ENCODE peak calls at places on chromosomes 13 and 19, in eight cellular contexts. E is breast epithelium, Z is adrenal gland, J is HCT116, K is Peyer's patch, N is esophagus squamous epithelium, H is sigmoid colon, Q is uterus. I is an unnamed sample.

GRCh38 chr19:49831592-49831991 is 13.5 kb downstream of the MED25 start:
- DNase-seq in E (no peak), Z (no peak), J (no peak), K (no peak), N (no peak), H (no peak), Q (no peak), I (no peak)

GRCh38 chr13:26988059-26988769 is 183.4 kb downstream of the USP12 start:
- DNase-seq in E (no peak), Z (no peak), J (no peak), K (peak; percentile 33), N (no peak), H (peak; percentile 18), Q (no peak), I (no peak)

GRCh38 chr13:70960841-70961443 is 852.7 kb upstream of the KLHL1 start:
- DNase-seq in E (no peak), Z (peak; percentile 15), J (no peak), K (no peak), N (no peak), H (no peak), Q (no peak), I (no peak)

GRCh38 chr19:14054721-14055120 is 7.2 kb downstream of the PALM3 start:
- DNase-seq in E (no peak), Z (no peak), J (no peak), K (no peak), N (no peak), H (no peak), Q (no peak), I (no peak)

GRCh38 chr19:46716013-46716671 is 772 bp downstream of the PRKD2 start:
- DNase-seq in E (no peak), Z (peak; percentile 44), J (no peak), K (no peak), N (no peak), H (peak; percentile 77), Q (no peak), I (peak; percentile 63)

GRCh38 chr13:46479691-46480090 is 73.3 kb upstream of the LRCH1 start:
- DNase-seq in E (no peak), Z (no peak), J (no peak), K (no peak), N (no peak), H (no peak), Q (no peak), I (no peak)

GRCh38 chr13:74755065-74755464 is 620.9 kb upstream of the KLF12 start:
- DNase-seq in E (no peak), Z (no peak), J (no peak), K (no peak), N (no peak), H (no peak), Q (no peak), I (no peak)

GRCh38 chr13:32311188-32311897 is 3.8 kb downstream of the ZAR1L start:
- DNase-seq in E (no peak), Z (no peak), J (no peak), K (no peak), N (no peak), H (peak; percentile 60), Q (no peak), I (no peak)

GRCh38 chr13:109345433-109345941 is 440.9 kb downstream of the IRS2 start:
- DNase-seq in E (no peak), Z (no peak), J (no peak), K (no peak), N (no peak), H (no peak), Q (no peak), I (no peak)

GRCh38 chr13:82356667-82357066 is 1525.6 kb downstream of the SLITRK1 start:
- DNase-seq in E (no peak), Z (no peak), J (no peak), K (no peak), N (no peak), H (no peak), Q (no peak), I (no peak)

GRCh38 chr13:109479991-109480696 is 306.2 kb downstream of the IRS2 start:
- DNase-seq in E (no peak), Z (peak; percentile 93), J (no peak), K (no peak), N (no peak), H (no peak), Q (no peak), I (no peak)

GRCh38 chr13:45473627-45474026 is 8.9 kb downstream of the COG3 start:
- DNase-seq in E (no peak), Z (no peak), J (no peak), K (no peak), N (no peak), H (no peak), Q (no peak), I (no peak)

GRCh38 chr19:46610851-46611770 is 10.0 kb downstream of the CALM3 start:
- DNase-seq in E (no peak), Z (no peak), J (no peak), K (no peak), N (no peak), H (peak; percentile 56), Q (no peak), I (peak; percentile 17)

GRCh38 chr19:35226748-35227147 is 1.8 kb downstream of the FAM187B start:
- DNase-seq in E (no peak), Z (no peak), J (no peak), K (no peak), N (no peak), H (no peak), Q (no peak), I (no peak)

GRCh38 chr13:28717170-28717569 is 1.6 kb downstream of the SLC46A3 start:
- DNase-seq in E (no peak), Z (no peak), J (no peak), K (no peak), N (no peak), H (no peak), Q (no peak), I (no peak)

GRCh38 chr13:40386586-40386985 is 279.9 kb downstream of the FOXO1 start:
- DNase-seq in E (no peak), Z (no peak), J (no peak), K (no peak), N (no peak), H (no peak), Q (no peak), I (no peak)

GRCh38 chr13:40388617-40389016 is 277.8 kb downstream of the FOXO1 start:
- DNase-seq in E (no peak), Z (peak; percentile 25), J (no peak), K (no peak), N (peak; percentile 32), H (peak; percentile 62), Q (no peak), I (no peak)

GRCh38 chr13:40387775-40388174 is 278.7 kb downstream of the FOXO1 start:
- DNase-seq in E (no peak), Z (no peak), J (no peak), K (no peak), N (no peak), H (no peak), Q (no peak), I (no peak)

GRCh38 chr13:40390290-40391008 is 276.0 kb downstream of the FOXO1 start:
- DNase-seq in E (no peak), Z (no peak), J (no peak), K (no peak), N (no peak), H (no peak), Q (no peak), I (no peak)

DNA sequence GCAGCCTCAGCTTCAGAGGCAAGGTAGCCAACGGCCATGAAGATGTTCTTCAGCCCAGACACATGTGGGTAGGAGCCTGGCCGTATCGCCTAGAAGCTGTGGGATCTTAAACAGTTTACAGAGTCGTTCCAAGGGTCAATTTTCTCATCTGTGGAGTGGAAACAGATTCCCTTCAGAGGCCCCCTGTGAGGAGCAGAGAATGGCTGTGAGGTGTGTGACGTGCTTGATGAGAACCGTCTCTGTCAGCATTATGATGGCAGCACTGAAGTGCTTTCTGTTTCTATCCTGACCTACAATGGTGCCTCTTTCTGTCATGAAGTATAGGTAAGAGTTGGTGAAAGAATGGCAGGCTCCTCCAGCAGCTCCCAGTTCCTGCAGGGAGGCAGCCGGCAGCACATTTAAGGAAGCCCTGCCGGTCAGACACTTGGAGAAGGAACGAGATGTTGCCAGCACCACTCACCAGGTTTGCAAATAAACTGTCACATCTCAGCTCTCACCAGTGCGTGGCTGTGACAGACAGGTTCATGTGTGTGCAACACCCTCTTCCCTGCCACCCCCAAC is 277.3 kb downstream of the FOXO1 start:
- DNase-seq in E (no peak), Z (no peak), J (no peak), K (no peak), N (no peak), H (no peak), Q (no peak), I (no peak)
- H3K4me3 ChIP-seq in E (no peak overlapping the region), Z (no peak overlapping the region), J (no peak overlapping the region), K (peak overlapping the region; percentile 33), N (no peak overlapping the region), H (no peak overlapping the region), Q (no peak overlapping the region), I (no peak overlapping the region)

DNA sequence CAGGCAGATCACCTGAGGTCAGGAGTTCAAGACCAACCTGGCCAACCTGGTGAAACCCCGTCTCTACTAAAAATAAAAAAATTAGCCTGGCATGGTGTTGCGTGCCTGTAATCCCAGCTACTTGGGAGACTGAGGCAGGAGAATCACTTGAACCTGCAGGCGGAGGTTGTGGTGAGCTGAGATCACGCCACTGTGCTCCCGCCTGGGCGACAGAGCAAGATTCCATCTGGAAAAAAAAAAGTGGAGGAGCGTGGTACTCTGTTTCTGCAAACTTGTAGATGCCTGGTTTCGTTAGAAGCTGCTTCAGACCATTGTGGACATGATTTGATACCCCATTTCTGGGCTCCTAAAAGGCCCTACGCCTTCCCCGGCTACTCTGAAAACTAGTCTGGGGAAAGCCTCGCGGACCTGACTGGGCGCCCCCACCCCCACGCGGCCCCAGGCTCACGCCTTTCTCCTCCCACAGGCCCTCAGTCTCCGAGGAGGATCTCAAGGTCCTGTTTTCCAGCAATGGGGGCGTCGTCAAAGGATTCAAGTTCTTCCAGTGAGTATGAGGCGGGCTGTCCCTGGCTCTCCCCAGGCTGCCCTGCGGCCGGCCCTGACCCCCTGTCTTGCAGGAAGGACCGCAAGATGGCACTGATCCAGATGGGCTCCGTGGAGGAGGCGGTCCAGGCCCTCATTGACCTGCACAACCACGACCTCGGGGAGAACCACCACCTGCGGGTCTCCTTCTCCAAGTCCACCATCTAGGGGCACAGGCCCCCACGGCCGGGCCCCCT is 11.5 kb downstream of the PLPPR3 start:
- DNase-seq in E (no peak), Z (no peak), J (no peak), K (no peak), N (no peak), H (no peak), Q (no peak), I (no peak)
- TF ChIP-seq POLR2A in E (no peak), Z (no peak), J (no peak), K (no peak), N (no peak), H (no peak), Q (no peak), I (no peak)

GRCh38 chr13:40161008-40161694 is 505.3 kb downstream of the FOXO1 start:
- DNase-seq in E (no peak), Z (no peak), J (no peak), K (no peak), N (no peak), H (no peak), Q (no peak), I (no peak)
- H3K27ac ChIP-seq in E (no peak overlapping the region), Z (no peak overlapping the region), J (no peak overlapping the region), K (no peak overlapping the region), N (no peak overlapping the region), H (no peak overlapping the region), Q (no peak overlapping the region), I (no peak overlapping the region)

DNA sequence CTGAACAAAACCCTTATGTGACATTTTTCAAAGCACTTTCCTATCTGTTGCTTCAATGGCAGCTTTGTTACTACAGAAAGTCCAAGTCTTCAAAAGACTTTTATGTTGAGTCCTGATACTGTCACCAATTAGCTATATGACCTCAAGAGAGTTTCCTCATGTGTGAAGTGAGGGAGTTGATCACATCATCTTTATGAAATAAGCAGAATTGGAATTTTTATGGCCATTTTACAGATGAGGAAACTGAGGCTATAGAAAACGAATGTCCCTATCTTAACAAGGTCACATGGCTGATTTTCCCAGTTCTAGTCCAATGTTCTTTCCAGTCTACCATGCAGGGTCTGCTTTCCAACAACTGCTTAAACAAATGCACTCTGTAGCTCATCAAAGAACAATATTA is 2.6 kb downstream of the TNFRSF19 start:
- DNase-seq in E (no peak), Z (no peak), J (no peak), K (no peak), N (no peak), H (no peak), Q (no peak), I (no peak)
- H3K4me3 ChIP-seq in E (no peak overlapping the region), Z (no peak overlapping the region), J (no peak overlapping the region), K (no peak overlapping the region), N (no peak overlapping the region), H (no peak overlapping the region), Q (no peak overlapping the region), I (no peak overlapping the region)

I was measured in ovary.